ENCODE peak calls at places on chromosome 12, in eight cellular contexts. One of them, this sample, is unnamed.

GRCh38 chr12:72081787-72082186 is 143.1 kb downstream of the TPH2 start:
- DNase-seq in CD8-positive, alpha-beta T cell: no peak
- DNase-seq in GM23248: no peak
- DNase-seq in right cardiac atrium: no peak
- DNase-seq in effector memory CD4-positive, alpha-beta T cell: no peak
- DNase-seq in heart right ventricle: no peak
- DNase-seq in neuronal stem cell: no peak
- DNase-seq in pancreas: no peak
- DNase-seq in this sample: no peak

GRCh38 chr12:103742349-103742784 is 98.7 kb downstream of the NT5DC3 start:
- DNase-seq in CD8-positive, alpha-beta T cell: no peak
- DNase-seq in GM23248: peak; percentile 39
- DNase-seq in right cardiac atrium: no peak
- DNase-seq in effector memory CD4-positive, alpha-beta T cell: no peak
- DNase-seq in heart right ventricle: no peak
- DNase-seq in neuronal stem cell: no peak
- DNase-seq in pancreas: no peak
- DNase-seq in this sample: no peak

GRCh38 chr12:10400829-10401228 is 8.7 kb downstream of the KLRC4 start:
- DNase-seq in CD8-positive, alpha-beta T cell: no peak
- DNase-seq in GM23248: no peak
- DNase-seq in right cardiac atrium: no peak
- DNase-seq in effector memory CD4-positive, alpha-beta T cell: no peak
- DNase-seq in heart right ventricle: no peak
- DNase-seq in neuronal stem cell: no peak
- DNase-seq in pancreas: no peak
- DNase-seq in this sample: no peak

GRCh38 chr12:89980236-89980635 is 271.6 kb upstream of the ATP2B1 start:
- DNase-seq in CD8-positive, alpha-beta T cell: no peak
- DNase-seq in GM23248: peak; percentile 76
- DNase-seq in right cardiac atrium: peak; percentile 14
- DNase-seq in effector memory CD4-positive, alpha-beta T cell: no peak
- DNase-seq in heart right ventricle: no peak
- DNase-seq in neuronal stem cell: no peak
- DNase-seq in pancreas: no peak
- DNase-seq in this sample: peak; percentile 63

GRCh38 chr12:63163542-63163941 is 12.5 kb upstream of the AVPR1A start:
- DNase-seq in CD8-positive, alpha-beta T cell: no peak
- DNase-seq in GM23248: no peak
- DNase-seq in right cardiac atrium: no peak
- DNase-seq in effector memory CD4-positive, alpha-beta T cell: no peak
- DNase-seq in heart right ventricle: no peak
- DNase-seq in neuronal stem cell: no peak
- DNase-seq in pancreas: no peak
- DNase-seq in this sample: no peak

GRCh38 chr12:116136340-116136739 is 141.2 kb downstream of the MED13L start:
- DNase-seq in CD8-positive, alpha-beta T cell: no peak
- DNase-seq in GM23248: peak; percentile 77
- DNase-seq in right cardiac atrium: no peak
- DNase-seq in effector memory CD4-positive, alpha-beta T cell: no peak
- DNase-seq in heart right ventricle: no peak
- DNase-seq in neuronal stem cell: no peak
- DNase-seq in pancreas: no peak
- DNase-seq in this sample: no peak

GRCh38 chr12:116265361-116266128 is 11.9 kb downstream of the MED13L start:
- DNase-seq in CD8-positive, alpha-beta T cell: no peak
- DNase-seq in GM23248: peak; percentile 64
- DNase-seq in right cardiac atrium: no peak
- DNase-seq in effector memory CD4-positive, alpha-beta T cell: no peak
- DNase-seq in heart right ventricle: no peak
- DNase-seq in neuronal stem cell: no peak
- DNase-seq in pancreas: no peak
- DNase-seq in this sample: no peak

GRCh38 chr12:75900781-75901254 is 130.8 kb downstream of the PHLDA1 start:
- DNase-seq in CD8-positive, alpha-beta T cell: no peak
- DNase-seq in GM23248: no peak
- DNase-seq in right cardiac atrium: no peak
- DNase-seq in effector memory CD4-positive, alpha-beta T cell: no peak
- DNase-seq in heart right ventricle: no peak
- DNase-seq in neuronal stem cell: no peak
- DNase-seq in pancreas: no peak
- DNase-seq in this sample: no peak

GRCh38 chr12:51913071-51914033 is 6.0 kb downstream of the ACVRL1 start:
- DNase-seq in CD8-positive, alpha-beta T cell: no peak
- DNase-seq in GM23248: no peak
- DNase-seq in right cardiac atrium: peak; percentile 68
- DNase-seq in effector memory CD4-positive, alpha-beta T cell: no peak
- DNase-seq in heart right ventricle: no peak
- DNase-seq in neuronal stem cell: no peak
- DNase-seq in pancreas: no peak
- DNase-seq in this sample: no peak

GRCh38 chr12:124481772-124482566 is 85.4 kb downstream of the NCOR2 start:
- DNase-seq in CD8-positive, alpha-beta T cell: no peak
- DNase-seq in GM23248: no peak
- DNase-seq in right cardiac atrium: peak; percentile 45
- DNase-seq in effector memory CD4-positive, alpha-beta T cell: no peak
- DNase-seq in heart right ventricle: no peak
- DNase-seq in neuronal stem cell: no peak
- DNase-seq in pancreas: no peak
- DNase-seq in this sample: no peak

GRCh38 chr12:108640802-108641445 is 7.2 kb upstream of the SELPLG start:
- DNase-seq in CD8-positive, alpha-beta T cell: no peak
- DNase-seq in GM23248: peak; percentile 52
- DNase-seq in right cardiac atrium: no peak
- DNase-seq in effector memory CD4-positive, alpha-beta T cell: no peak
- DNase-seq in heart right ventricle: no peak
- DNase-seq in neuronal stem cell: no peak
- DNase-seq in pancreas: no peak
- DNase-seq in this sample: no peak

GRCh38 chr12:111846016-111846415 is 4.0 kb downstream of the MAPKAPK5 start:
- DNase-seq in CD8-positive, alpha-beta T cell: no peak
- DNase-seq in GM23248: peak; percentile 20
- DNase-seq in right cardiac atrium: no peak
- DNase-seq in effector memory CD4-positive, alpha-beta T cell: no peak
- DNase-seq in heart right ventricle: no peak
- DNase-seq in neuronal stem cell: no peak
- DNase-seq in pancreas: no peak
- DNase-seq in this sample: no peak

GRCh38 chr12:107992870-107993451 is 136.1 kb upstream of the WSCD2 start:
- DNase-seq in CD8-positive, alpha-beta T cell: no peak
- DNase-seq in GM23248: peak; percentile 58
- DNase-seq in right cardiac atrium: no peak
- DNase-seq in effector memory CD4-positive, alpha-beta T cell: no peak
- DNase-seq in heart right ventricle: no peak
- DNase-seq in neuronal stem cell: peak; percentile 35
- DNase-seq in pancreas: no peak
- DNase-seq in this sample: no peak

GRCh38 chr12:103757248-103757647 is 83.8 kb downstream of the NT5DC3 start:
- DNase-seq in CD8-positive, alpha-beta T cell: no peak
- DNase-seq in GM23248: no peak
- DNase-seq in right cardiac atrium: no peak
- DNase-seq in effector memory CD4-positive, alpha-beta T cell: no peak
- DNase-seq in heart right ventricle: no peak
- DNase-seq in neuronal stem cell: no peak
- DNase-seq in pancreas: no peak
- DNase-seq in this sample: no peak

GRCh38 chr12:74985293-74985985 is 224.2 kb downstream of the KCNC2 start:
- DNase-seq in CD8-positive, alpha-beta T cell: no peak
- DNase-seq in GM23248: no peak
- DNase-seq in right cardiac atrium: no peak
- DNase-seq in effector memory CD4-positive, alpha-beta T cell: no peak
- DNase-seq in heart right ventricle: no peak
- DNase-seq in neuronal stem cell: no peak
- DNase-seq in pancreas: no peak
- DNase-seq in this sample: no peak

DNA sequence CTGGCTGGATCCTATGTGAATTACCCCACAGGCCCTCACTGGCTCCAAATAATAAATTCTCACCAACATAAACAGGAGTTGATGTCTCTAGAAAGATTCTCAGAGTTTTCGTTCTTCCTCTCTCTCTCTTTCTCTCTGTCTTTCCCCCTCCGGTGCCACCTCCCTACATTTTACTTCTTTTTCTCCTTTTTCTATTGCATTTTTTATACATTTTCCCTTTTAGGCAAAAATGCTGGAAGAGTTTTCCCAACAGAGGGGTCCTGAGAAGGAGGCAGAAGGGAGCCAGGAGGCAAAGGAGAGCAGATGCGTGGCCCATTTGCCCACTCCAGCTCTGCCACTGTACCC is 826 bp upstream of the HOXC6 start:
- DNase-seq in CD8-positive, alpha-beta T cell: no peak
- DNase-seq in GM23248: peak; percentile 35
- DNase-seq in right cardiac atrium: no peak
- DNase-seq in effector memory CD4-positive, alpha-beta T cell: no peak
- DNase-seq in heart right ventricle: no peak
- DNase-seq in neuronal stem cell: no peak
- DNase-seq in pancreas: no peak
- DNase-seq in this sample: no peak
- H3K4me1 ChIP-seq in CD8-positive, alpha-beta T cell: peaks cover 11% of the 10 kb centered on the region
- H3K4me1 ChIP-seq in GM23248: peaks cover 74% of the 10 kb centered on the region
- H3K4me1 ChIP-seq in right cardiac atrium: peaks cover 1% of the 10 kb centered on the region
- H3K4me1 ChIP-seq in effector memory CD4-positive, alpha-beta T cell: peaks cover 11% of the 10 kb centered on the region
- H3K4me1 ChIP-seq in heart right ventricle: peaks cover 13% of the 10 kb centered on the region
- H3K4me1 ChIP-seq in neuronal stem cell: no peaks in the 10 kb centered on the region
- H3K4me1 ChIP-seq in pancreas: no peaks in the 10 kb centered on the region
- H3K4me1 ChIP-seq in this sample: no peaks in the 10 kb centered on the region

GRCh38 chr12:45611495-45611894 is 118.0 kb upstream of the ARID2 start:
- DNase-seq in CD8-positive, alpha-beta T cell: no peak
- DNase-seq in GM23248: no peak
- DNase-seq in right cardiac atrium: no peak
- DNase-seq in effector memory CD4-positive, alpha-beta T cell: no peak
- DNase-seq in heart right ventricle: no peak
- DNase-seq in neuronal stem cell: no peak
- DNase-seq in pancreas: no peak
- DNase-seq in this sample: no peak
- H3K4me3 ChIP-seq in CD8-positive, alpha-beta T cell: no peak overlapping the region
- H3K4me3 ChIP-seq in GM23248: peak overlapping the region; percentile 34
- H3K4me3 ChIP-seq in right cardiac atrium: no peak overlapping the region
- H3K4me3 ChIP-seq in effector memory CD4-positive, alpha-beta T cell: no peak overlapping the region
- H3K4me3 ChIP-seq in heart right ventricle: no peak overlapping the region
- H3K4me3 ChIP-seq in neuronal stem cell: no peak overlapping the region
- H3K4me3 ChIP-seq in pancreas: no peak overlapping the region
- H3K4me3 ChIP-seq in this sample: peak overlapping the region; percentile 58

DNA sequence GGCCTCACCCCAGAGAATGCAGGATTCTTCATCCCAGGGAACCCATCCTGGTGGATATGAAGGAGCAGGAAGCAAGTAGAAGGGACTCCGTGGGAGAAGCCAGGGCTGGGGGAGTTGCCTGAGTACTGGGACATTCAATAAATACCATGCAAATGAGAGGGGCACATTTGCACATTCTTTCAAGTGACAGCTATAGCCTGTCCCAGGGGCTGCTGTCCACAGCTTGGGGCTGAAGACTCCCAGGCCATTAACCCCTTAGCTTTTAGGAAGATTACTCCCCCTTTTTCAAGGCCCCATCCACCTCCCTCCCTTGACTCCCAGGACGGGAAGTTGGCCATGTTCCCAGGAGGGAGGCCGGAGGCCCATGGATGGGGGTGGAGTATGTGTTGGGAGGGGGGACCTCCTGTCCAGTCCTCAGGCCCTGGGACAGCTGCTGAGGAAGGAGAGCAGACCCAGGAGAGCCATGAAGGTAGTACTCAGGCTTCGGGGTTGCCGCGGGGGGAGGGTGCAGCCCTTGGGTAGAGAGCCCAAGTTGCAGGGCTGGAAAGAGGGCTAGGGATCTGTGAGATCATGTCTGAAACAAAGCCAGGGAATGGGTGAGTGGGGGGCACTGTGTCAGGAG is 974 bp upstream of the TNS2 start:
- DNase-seq in CD8-positive, alpha-beta T cell: no peak
- DNase-seq in GM23248: peak; percentile 54
- DNase-seq in right cardiac atrium: peak; percentile 93
- DNase-seq in effector memory CD4-positive, alpha-beta T cell: no peak
- DNase-seq in heart right ventricle: peak; percentile 83
- DNase-seq in neuronal stem cell: no peak
- DNase-seq in pancreas: peak; percentile 73
- DNase-seq in this sample: no peak
- H3K4me1 ChIP-seq in CD8-positive, alpha-beta T cell: peaks cover 13% of the 10 kb centered on the region
- H3K4me1 ChIP-seq in GM23248: peaks cover 71% of the 10 kb centered on the region
- H3K4me1 ChIP-seq in right cardiac atrium: peaks cover 19% of the 10 kb centered on the region
- H3K4me1 ChIP-seq in effector memory CD4-positive, alpha-beta T cell: peaks cover 10% of the 10 kb centered on the region
- H3K4me1 ChIP-seq in heart right ventricle: peaks cover 84% of the 10 kb centered on the region
- H3K4me1 ChIP-seq in neuronal stem cell: peaks cover 38% of the 10 kb centered on the region
- H3K4me1 ChIP-seq in pancreas: peaks cover 63% of the 10 kb centered on the region
- H3K4me1 ChIP-seq in this sample: peaks cover 12% of the 10 kb centered on the region

GRCh38 chr12:25054783-25055144 is 105.9 kb upstream of the BCAT1 start:
- DNase-seq in CD8-positive, alpha-beta T cell: peak; percentile 54
- DNase-seq in GM23248: peak; percentile 4
- DNase-seq in right cardiac atrium: no peak
- DNase-seq in effector memory CD4-positive, alpha-beta T cell: no peak
- DNase-seq in heart right ventricle: no peak
- DNase-seq in neuronal stem cell: no peak
- DNase-seq in pancreas: no peak
- DNase-seq in this sample: no peak

GRCh38 chr12:25056011-25056410 is 107.1 kb upstream of the BCAT1 start:
- DNase-seq in CD8-positive, alpha-beta T cell: no peak
- DNase-seq in GM23248: no peak
- DNase-seq in right cardiac atrium: no peak
- DNase-seq in effector memory CD4-positive, alpha-beta T cell: no peak
- DNase-seq in heart right ventricle: no peak
- DNase-seq in neuronal stem cell: no peak
- DNase-seq in pancreas: no peak
- DNase-seq in this sample: no peak

GRCh38 chr12:25053021-25053271 is 104.0 kb upstream of the BCAT1 start:
- DNase-seq in CD8-positive, alpha-beta T cell: no peak
- DNase-seq in GM23248: no peak
- DNase-seq in right cardiac atrium: no peak
- DNase-seq in effector memory CD4-positive, alpha-beta T cell: no peak
- DNase-seq in heart right ventricle: no peak
- DNase-seq in neuronal stem cell: no peak
- DNase-seq in pancreas: no peak
- DNase-seq in this sample: no peak

GRCh38 chr12:25052191-25053020 is 103.5 kb upstream of the BCAT1 start:
- DNase-seq in CD8-positive, alpha-beta T cell: peak; percentile 83
- DNase-seq in GM23248: no peak
- DNase-seq in right cardiac atrium: no peak
- DNase-seq in effector memory CD4-positive, alpha-beta T cell: peak; percentile 21
- DNase-seq in heart right ventricle: no peak
- DNase-seq in neuronal stem cell: no peak
- DNase-seq in pancreas: no peak
- DNase-seq in this sample: no peak

DNA sequence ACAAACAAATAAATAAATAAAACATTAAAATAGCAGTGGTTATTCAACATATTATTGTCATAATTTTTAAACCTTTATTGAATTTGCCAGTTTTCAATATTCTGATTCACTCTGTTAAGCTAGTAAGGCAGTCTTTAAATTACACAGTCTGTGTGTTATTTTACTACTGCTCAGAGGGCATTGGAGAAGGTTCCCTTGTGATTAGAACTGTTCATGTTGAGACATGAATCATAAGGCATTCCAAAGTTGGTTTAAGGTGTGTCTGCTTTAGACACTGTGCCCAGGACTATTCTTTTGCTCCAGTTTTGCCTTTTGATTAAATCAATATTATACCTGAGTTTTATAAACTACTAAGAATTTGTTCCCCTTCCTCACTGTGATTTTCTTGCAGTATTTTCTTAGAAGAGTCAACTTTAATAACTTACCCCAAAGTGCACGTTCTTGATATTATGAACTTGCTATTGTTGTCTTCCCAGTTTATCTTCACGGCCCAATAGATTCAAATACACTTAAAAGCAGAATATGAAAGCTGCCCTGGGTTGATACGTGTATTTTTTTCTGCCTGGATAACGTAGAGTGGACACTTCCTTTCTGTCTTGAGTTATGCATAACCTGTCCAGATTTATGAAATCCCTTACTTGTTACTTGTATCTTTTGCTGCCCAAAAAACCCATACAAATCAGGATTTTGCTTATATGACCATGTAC is 105.3 kb upstream of the BCAT1 start:
- DNase-seq in CD8-positive, alpha-beta T cell: no peak
- DNase-seq in GM23248: no peak
- DNase-seq in right cardiac atrium: no peak
- DNase-seq in effector memory CD4-positive, alpha-beta T cell: no peak
- DNase-seq in heart right ventricle: no peak
- DNase-seq in neuronal stem cell: no peak
- DNase-seq in pancreas: no peak
- DNase-seq in this sample: no peak
- H3K4me3 ChIP-seq in CD8-positive, alpha-beta T cell: peak overlapping the region; percentile 50
- H3K4me3 ChIP-seq in GM23248: no peak overlapping the region
- H3K4me3 ChIP-seq in right cardiac atrium: peak overlapping the region; percentile 45
- H3K4me3 ChIP-seq in effector memory CD4-positive, alpha-beta T cell: peak overlapping the region; percentile 44
- H3K4me3 ChIP-seq in heart right ventricle: peak overlapping the region; percentile 9
- H3K4me3 ChIP-seq in neuronal stem cell: no peak overlapping the region
- H3K4me3 ChIP-seq in pancreas: peak overlapping the region; percentile 47
- H3K4me3 ChIP-seq in this sample: peak overlapping the region; percentile 24